ENCODE peak calls at places on chromosomes 4 and X, in four cellular contexts. C is K562, O is GM12891, A is GM12878. H is an unnamed sample.

GRCh38 chrX:134782796-134783195 is 124.5 kb upstream of the PLAC1 start:
- DNase-seq in C (peak), O (no peak), A (no peak), H (no peak)

GRCh38 chr4:64899563-64899962 is 490.3 kb upstream of the TECRL start:
- DNase-seq in C (no peak), O (no peak), A (no peak), H (no peak)

GRCh38 chr4:54199919-54200318 is 29.2 kb upstream of the PDGFRA start:
- DNase-seq in C (no peak), O (no peak), A (no peak), H (no peak)

GRCh38 chr4:174334628-174335027 is 50.9 kb downstream of the CEP44 start:
- DNase-seq in C (no peak), O (no peak), A (peak), H (no peak)

GRCh38 chrX:46628406-46629371 is 55.1 kb downstream of the CHST7 start:
- DNase-seq in C (no peak), O (no peak), A (peak), H (peak)

GRCh38 chr4:153257151-153257620 is 52.9 kb downstream of the TRIM2 start:
- DNase-seq in C (peak), O (no peak), A (no peak), H (no peak)

GRCh38 chr4:139919513-139919912 is 234.5 kb downstream of the MAML3 start:
- DNase-seq in C (no peak), O (no peak), A (no peak), H (no peak)

GRCh38 chr4:114277690-114278089 is 298.2 kb upstream of the ARSJ start:
- DNase-seq in C (no peak), O (no peak), A (no peak), H (no peak)

GRCh38 chrX:117957128-117957527 is 159.5 kb downstream of the KLHL13 start:
- DNase-seq in C (no peak), O (no peak), A (no peak), H (no peak)
- TF ChIP-seq SPI1 in C (no peak), O (no peak), A (no peak), H (no peak)

DNA sequence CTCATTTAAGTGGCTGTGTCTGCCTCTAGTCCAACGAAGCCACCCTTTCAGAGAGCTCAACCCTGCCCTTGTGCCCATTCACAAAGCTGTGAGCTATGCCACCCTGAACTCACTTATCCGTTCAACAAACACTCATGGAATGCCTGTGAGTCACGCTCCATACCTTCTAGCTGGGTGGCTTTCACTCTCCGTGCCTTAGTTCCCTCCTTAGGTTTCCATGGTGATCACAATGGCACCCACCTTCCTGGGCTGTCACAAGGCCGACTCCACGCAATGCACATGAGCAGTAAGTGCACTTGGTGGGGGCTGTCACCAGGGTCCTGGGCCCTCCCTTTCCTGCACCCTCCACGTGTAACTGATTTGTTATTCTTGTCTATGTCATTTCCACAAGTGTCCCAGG is 37.2 kb upstream of the PPP2R2C start:
- DNase-seq in C (no peak), O (no peak), A (no peak), H (no peak)
- TF ChIP-seq SPI1 in C (no peak), O (no peak), A (no peak), H (no peak)

GRCh38 chrX:100413231-100413630 is 3.2 kb upstream of the PCDH19 start:
- DNase-seq in C (peak), O (no peak), A (peak), H (peak)
- TF ChIP-seq SPI1 in C (no peak), O (no peak), A (no peak), H (no peak)

GRCh38 chr4:168451331-168451730 is 29.0 kb downstream of the DDX60L start:
- DNase-seq in C (no peak), O (no peak), A (no peak), H (no peak)

GRCh38 chr4:168451744-168452394 is 28.4 kb downstream of the DDX60L start:
- DNase-seq in C (peak), O (no peak), A (no peak), H (no peak)

GRCh38 chr4:168453146-168453545 is 27.1 kb downstream of the DDX60L start:
- DNase-seq in C (no peak), O (no peak), A (no peak), H (no peak)

DNA sequence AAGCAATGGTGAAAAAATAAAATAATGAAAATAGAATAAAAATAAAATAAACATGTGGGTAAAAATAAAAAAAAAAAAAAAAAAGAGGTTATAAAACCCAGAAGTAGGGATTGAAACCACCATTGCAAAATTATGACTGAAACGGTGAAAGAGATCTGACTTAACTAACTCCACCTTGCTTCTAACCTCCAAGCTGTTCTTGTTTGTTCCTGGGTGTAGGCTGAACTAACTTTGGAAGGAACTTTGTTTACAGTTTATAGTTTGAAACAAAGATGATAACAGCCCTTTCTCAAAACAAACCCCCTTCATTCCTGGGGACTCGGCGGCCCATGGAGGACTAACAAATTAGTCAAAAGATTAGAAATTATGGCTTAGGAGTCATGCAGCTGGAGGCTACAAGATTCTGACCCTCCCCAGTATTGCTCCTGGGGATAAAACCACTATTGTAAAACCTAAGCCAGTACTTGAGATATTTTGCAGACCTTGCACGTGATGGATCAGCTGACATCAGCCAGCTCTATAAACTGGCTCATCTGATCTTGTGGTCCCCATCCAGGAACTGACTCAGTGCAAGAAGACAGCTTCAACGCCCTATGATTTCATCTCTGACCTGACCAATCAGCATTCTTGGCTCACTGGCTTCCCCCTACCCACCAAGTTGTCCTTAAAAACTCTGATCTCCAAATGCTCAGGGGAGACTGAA is 30.4 kb downstream of the DDX60L start:
- DNase-seq in C (peak), O (no peak), A (no peak), H (no peak)
- TF ChIP-seq SPI1 in C (no peak), O (no peak), A (no peak), H (no peak)

GRCh38 chr4:142913461-142914030 is 67.4 kb upstream of the INPP4B start:
- DNase-seq in C (no peak), O (no peak), A (no peak), H (no peak)

GRCh38 chr4:142913034-142913433 is 66.9 kb upstream of the INPP4B start:
- DNase-seq in C (no peak), O (no peak), A (no peak), H (no peak)

GRCh38 chr4:142909908-142910307 is 63.8 kb upstream of the INPP4B start:
- DNase-seq in C (no peak), O (no peak), A (no peak), H (no peak)
- TF ChIP-seq SPI1 in C (no peak), O (no peak), A (no peak), H (no peak)

GRCh38 chr4:156889616-156890594 is 81.7 kb downstream of the PDGFC start:
- DNase-seq in C (no peak), O (no peak), A (no peak), H (no peak)
- TF ChIP-seq SPI1 in C (no peak), O (no peak), A (no peak), H (no peak)

DNA sequence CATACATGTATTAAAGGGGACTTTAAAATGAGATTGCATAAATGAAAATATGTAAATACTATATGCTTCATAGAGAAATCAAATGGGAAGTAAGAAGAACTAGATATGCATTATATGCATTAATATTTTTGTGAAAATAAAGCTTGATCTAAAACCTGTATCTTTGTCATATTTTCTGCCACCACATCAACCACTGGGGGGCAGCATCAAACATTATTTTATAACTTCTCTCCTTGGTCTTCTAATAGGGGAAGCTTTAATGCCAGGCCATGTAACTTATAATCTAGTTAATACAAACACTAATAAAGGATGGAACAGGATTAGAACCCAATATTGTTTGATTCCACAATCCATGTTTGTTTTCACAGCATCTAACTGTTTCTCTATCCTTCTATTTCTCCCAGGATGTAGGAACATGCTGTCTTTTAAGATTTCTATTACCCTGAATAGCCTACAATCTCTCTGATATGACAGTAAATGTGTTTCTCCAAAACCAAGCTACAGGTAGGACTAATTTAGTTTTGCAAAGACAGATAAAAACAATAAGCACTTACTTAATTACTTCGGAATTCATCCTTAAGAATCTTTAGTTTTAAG is 10.0 kb downstream of the QRFPR start:
- DNase-seq in C (peak), O (no peak), A (no peak), H (peak)
- TF ChIP-seq SPI1 in C (no peak), O (no peak), A (no peak), H (no peak)

GRCh38 chr4:156894234-156894633 is 77.4 kb downstream of the PDGFC start:
- DNase-seq in C (no peak), O (no peak), A (no peak), H (no peak)
- TF ChIP-seq SPI1 in C (no peak), O (no peak), A (no peak), H (no peak)